ENCODE peak calls at places on chromosomes 5 and 9, in five cellular contexts. One of them, this sample, is unnamed.

GRCh38 chr5:103519550-103519949 is 43.0 kb downstream of the NUDT12 start:
- DNase-seq in NCI-H1092: no peak
- DNase-seq in stimulated activated naive B cell treated with anti-CD40 and anti-IgM and Interleukin-4, amounts not matched to agents 10 μg/mL and 1 μg/mL and 100 μg/mL, for 72 hours: no peak
- DNase-seq in activated gamma-delta T cell treated with Interleukin-2 at 50 U/mL for 16 hours: no peak
- DNase-seq in GM10248: no peak
- DNase-seq in this sample: no peak

GRCh38 chr5:622946-623522 is 10.9 kb downstream of the CEP72 start:
- DNase-seq in activated gamma-delta T cell treated with Interleukin-2 at 50 U/mL for 16 hours: no peak
- DNase-seq in GM10248: no peak
- DNase-seq in stimulated activated naive B cell treated with anti-CD40 and anti-IgM and Interleukin-4, amounts not matched to agents 10 μg/mL and 1 μg/mL and 100 μg/mL, for 72 hours: no peak
- DNase-seq in NCI-H1092: no peak
- DNase-seq in this sample: no peak

GRCh38 chr9:11312976-11313375 is 700.2 kb upstream of the PTPRD start:
- DNase-seq in activated gamma-delta T cell treated with Interleukin-2 at 50 U/mL for 16 hours: no peak
- DNase-seq in NCI-H1092: no peak
- DNase-seq in stimulated activated naive B cell treated with anti-CD40 and anti-IgM and Interleukin-4, amounts not matched to agents 10 μg/mL and 1 μg/mL and 100 μg/mL, for 72 hours: no peak
- DNase-seq in GM10248: no peak
- DNase-seq in this sample: no peak

GRCh38 chr5:139658928-139659667 is 10.9 kb downstream of the CXXC5 start:
- DNase-seq in GM10248: no peak
- DNase-seq in stimulated activated naive B cell treated with anti-CD40 and anti-IgM and Interleukin-4, amounts not matched to agents 10 μg/mL and 1 μg/mL and 100 μg/mL, for 72 hours: no peak
- DNase-seq in activated gamma-delta T cell treated with Interleukin-2 at 50 U/mL for 16 hours: no peak
- DNase-seq in NCI-H1092: no peak
- DNase-seq in this sample: no peak

GRCh38 chr9:93658184-93658925 is 82.0 kb downstream of the PHF2 start:
- DNase-seq in NCI-H1092: no peak
- DNase-seq in stimulated activated naive B cell treated with anti-CD40 and anti-IgM and Interleukin-4, amounts not matched to agents 10 μg/mL and 1 μg/mL and 100 μg/mL, for 72 hours: no peak
- DNase-seq in GM10248: no peak
- DNase-seq in activated gamma-delta T cell treated with Interleukin-2 at 50 U/mL for 16 hours: no peak
- DNase-seq in this sample: no peak

GRCh38 chr5:50745221-50745620 is 78.8 kb downstream of the PARP8 start:
- DNase-seq in activated gamma-delta T cell treated with Interleukin-2 at 50 U/mL for 16 hours: no peak
- DNase-seq in stimulated activated naive B cell treated with anti-CD40 and anti-IgM and Interleukin-4, amounts not matched to agents 10 μg/mL and 1 μg/mL and 100 μg/mL, for 72 hours: no peak
- DNase-seq in NCI-H1092: no peak
- DNase-seq in GM10248: no peak
- DNase-seq in this sample: peak

GRCh38 chr5:5953641-5954040 is 424.7 kb downstream of the MED10 start:
- DNase-seq in GM10248: no peak
- DNase-seq in stimulated activated naive B cell treated with anti-CD40 and anti-IgM and Interleukin-4, amounts not matched to agents 10 μg/mL and 1 μg/mL and 100 μg/mL, for 72 hours: no peak
- DNase-seq in NCI-H1092: peak
- DNase-seq in activated gamma-delta T cell treated with Interleukin-2 at 50 U/mL for 16 hours: no peak
- DNase-seq in this sample: no peak

GRCh38 chr5:1437452-1437851 is 7.8 kb downstream of the SLC6A3 start:
- DNase-seq in stimulated activated naive B cell treated with anti-CD40 and anti-IgM and Interleukin-4, amounts not matched to agents 10 μg/mL and 1 μg/mL and 100 μg/mL, for 72 hours: no peak
- DNase-seq in activated gamma-delta T cell treated with Interleukin-2 at 50 U/mL for 16 hours: no peak
- DNase-seq in NCI-H1092: peak
- DNase-seq in GM10248: no peak
- DNase-seq in this sample: no peak

GRCh38 chr9:105157178-105157583 is 87.3 kb upstream of the SLC44A1 start:
- DNase-seq in NCI-H1092: peak
- DNase-seq in GM10248: peak
- DNase-seq in activated gamma-delta T cell treated with Interleukin-2 at 50 U/mL for 16 hours: no peak
- DNase-seq in stimulated activated naive B cell treated with anti-CD40 and anti-IgM and Interleukin-4, amounts not matched to agents 10 μg/mL and 1 μg/mL and 100 μg/mL, for 72 hours: no peak
- DNase-seq in this sample: no peak

GRCh38 chr5:35881758-35882157 is 25.1 kb downstream of the IL7R start:
- DNase-seq in NCI-H1092: no peak
- DNase-seq in GM10248: no peak
- DNase-seq in stimulated activated naive B cell treated with anti-CD40 and anti-IgM and Interleukin-4, amounts not matched to agents 10 μg/mL and 1 μg/mL and 100 μg/mL, for 72 hours: no peak
- DNase-seq in activated gamma-delta T cell treated with Interleukin-2 at 50 U/mL for 16 hours: no peak
- DNase-seq in this sample: no peak

GRCh38 chr5:138869038-138869437 is 6.1 kb downstream of the LRRTM2 start:
- DNase-seq in GM10248: no peak
- DNase-seq in stimulated activated naive B cell treated with anti-CD40 and anti-IgM and Interleukin-4, amounts not matched to agents 10 μg/mL and 1 μg/mL and 100 μg/mL, for 72 hours: no peak
- DNase-seq in activated gamma-delta T cell treated with Interleukin-2 at 50 U/mL for 16 hours: no peak
- DNase-seq in NCI-H1092: no peak
- DNase-seq in this sample: no peak

GRCh38 chr5:76542887-76543690 is 80.1 kb downstream of the F2RL2 start:
- DNase-seq in NCI-H1092: no peak
- DNase-seq in GM10248: no peak
- DNase-seq in stimulated activated naive B cell treated with anti-CD40 and anti-IgM and Interleukin-4, amounts not matched to agents 10 μg/mL and 1 μg/mL and 100 μg/mL, for 72 hours: no peak
- DNase-seq in activated gamma-delta T cell treated with Interleukin-2 at 50 U/mL for 16 hours: peak
- DNase-seq in this sample: no peak

GRCh38 chr5:17169507-17169906 is 47.9 kb upstream of the BASP1 start:
- DNase-seq in GM10248: no peak
- DNase-seq in NCI-H1092: no peak
- DNase-seq in stimulated activated naive B cell treated with anti-CD40 and anti-IgM and Interleukin-4, amounts not matched to agents 10 μg/mL and 1 μg/mL and 100 μg/mL, for 72 hours: no peak
- DNase-seq in activated gamma-delta T cell treated with Interleukin-2 at 50 U/mL for 16 hours: no peak
- DNase-seq in this sample: no peak

GRCh38 chr9:83557317-83557716 is 19.1 kb upstream of the FRMD3 start:
- DNase-seq in activated gamma-delta T cell treated with Interleukin-2 at 50 U/mL for 16 hours: no peak
- DNase-seq in GM10248: no peak
- DNase-seq in NCI-H1092: no peak
- DNase-seq in stimulated activated naive B cell treated with anti-CD40 and anti-IgM and Interleukin-4, amounts not matched to agents 10 μg/mL and 1 μg/mL and 100 μg/mL, for 72 hours: no peak
- DNase-seq in this sample: no peak

GRCh38 chr5:112475747-112476435 is 56.8 kb upstream of the EPB41L4A start:
- DNase-seq in GM10248: no peak
- DNase-seq in activated gamma-delta T cell treated with Interleukin-2 at 50 U/mL for 16 hours: no peak
- DNase-seq in stimulated activated naive B cell treated with anti-CD40 and anti-IgM and Interleukin-4, amounts not matched to agents 10 μg/mL and 1 μg/mL and 100 μg/mL, for 72 hours: no peak
- DNase-seq in NCI-H1092: no peak
- DNase-seq in this sample: no peak

GRCh38 chr5:158700231-158700996 is 399.3 kb downstream of the EBF1 start:
- DNase-seq in stimulated activated naive B cell treated with anti-CD40 and anti-IgM and Interleukin-4, amounts not matched to agents 10 μg/mL and 1 μg/mL and 100 μg/mL, for 72 hours: peak
- DNase-seq in GM10248: no peak
- DNase-seq in activated gamma-delta T cell treated with Interleukin-2 at 50 U/mL for 16 hours: no peak
- DNase-seq in NCI-H1092: no peak
- DNase-seq in this sample: no peak

GRCh38 chr5:135225856-135226560 is 173.0 kb downstream of the MACROH2A1 start:
- DNase-seq in stimulated activated naive B cell treated with anti-CD40 and anti-IgM and Interleukin-4, amounts not matched to agents 10 μg/mL and 1 μg/mL and 100 μg/mL, for 72 hours: no peak
- DNase-seq in NCI-H1092: no peak
- DNase-seq in activated gamma-delta T cell treated with Interleukin-2 at 50 U/mL for 16 hours: no peak
- DNase-seq in GM10248: no peak
- DNase-seq in this sample: no peak

GRCh38 chr9:27353405-27354229 is 56.7 kb upstream of the EQTN start:
- DNase-seq in stimulated activated naive B cell treated with anti-CD40 and anti-IgM and Interleukin-4, amounts not matched to agents 10 μg/mL and 1 μg/mL and 100 μg/mL, for 72 hours: peak
- DNase-seq in GM10248: peak
- DNase-seq in activated gamma-delta T cell treated with Interleukin-2 at 50 U/mL for 16 hours: no peak
- DNase-seq in NCI-H1092: no peak
- DNase-seq in this sample: no peak

This sample was measured in NCI-H187 treated with DMSO at 0.1 percent for 48 hours.